ENCODE peak calls at places on chromosomes 13 and 19, in ten cellular contexts. A is GM12878, W is stomach, D is A549, Y is upper lobe of left lung, N is H1, E is K562, R is tibial nerve, T is transverse colon, F is esophagus muscularis mucosa. K is an unnamed sample. For H3K4me1 and H3K9me3, the result is how much of the 10 kb centered on the place peaks cover.

GRCh38 chr19:39247701-39248664 is 673 bp downstream of the IFNL4 start:
- DNase-seq in A (no peak), W (no peak), D (no peak), Y (no peak), N (no peak), E (no peak), R (no peak), T (no peak), F (no peak), K (no peak)

GRCh38 chr13:105035092-105035491 is 1500.4 kb downstream of the EFNB2 start:
- DNase-seq in A (no peak), W (no peak), D (no peak), Y (no peak), N (no peak), E (no peak), R (no peak), T (no peak), F (no peak), K (no peak)

GRCh38 chr19:16588824-16589577 is 16.8 kb upstream of the SLC35E1 start:
- DNase-seq in A (no peak), W (no peak), D (no peak), Y (no peak), N (no peak), E (no peak), R (no peak), T (no peak), F (no peak), K (no peak)

GRCh38 chr19:49213791-49214190 is 56.2 kb downstream of the TRPM4 start:
- DNase-seq in A (no peak), W (no peak), D (peak), Y (no peak), N (no peak), E (peak), R (no peak), T (no peak), F (no peak), K (no peak)

GRCh38 chr13:106689906-106690305 is 122.0 kb upstream of the ARGLU1 start:
- DNase-seq in A (no peak), W (no peak), D (no peak), Y (no peak), N (no peak), E (no peak), R (no peak), T (no peak), F (no peak), K (no peak)

GRCh38 chr13:41050041-41050440 is 11.3 kb upstream of the WBP4 start:
- DNase-seq in A (no peak), W (no peak), D (no peak), Y (no peak), N (no peak), E (no peak), R (no peak), T (no peak), F (no peak), K (no peak)

GRCh38 chr13:49248433-49249002 is 793 bp downstream of the CDADC1 start:
- DNase-seq in A (no peak), W (no peak), D (no peak), Y (peak), N (no peak), E (peak), R (no peak), T (no peak), F (no peak), K (no peak)

GRCh38 chr19:11088508-11089253 is 582 bp upstream of the LDLR start:
- DNase-seq in A (no peak), W (no peak), D (no peak), Y (no peak), N (no peak), E (peak), R (peak), T (no peak), F (no peak), K (peak)

GRCh38 chr13:91813255-91813654 is 414.8 kb downstream of the GPC5 start:
- DNase-seq in A (no peak), W (no peak), D (no peak), Y (no peak), N (no peak), E (no peak), R (no peak), T (no peak), F (no peak), K (no peak)

GRCh38 chr19:48341006-48341405 is 15.7 kb downstream of the EMP3 start:
- DNase-seq in A (no peak), W (no peak), D (no peak), Y (no peak), N (no peak), E (no peak), R (no peak), T (no peak), F (no peak), K (no peak)

GRCh38 chr19:5958851-5959122 is 19.2 kb downstream of the RANBP3 start:
- DNase-seq in A (no peak), W (no peak), D (no peak), Y (no peak), N (no peak), E (no peak), R (no peak), T (no peak), F (no peak), K (no peak)

GRCh38 chr19:10402441-10403038 is 802 bp downstream of the CDC37 start:
- DNase-seq in A (no peak), W (no peak), D (no peak), Y (peak), N (no peak), E (peak), R (no peak), T (peak), F (no peak), K (no peak)

GRCh38 chr13:109401307-109401706 is 385.1 kb downstream of the IRS2 start:
- DNase-seq in A (no peak), W (no peak), D (no peak), Y (no peak), N (no peak), E (no peak), R (no peak), T (no peak), F (no peak), K (no peak)

GRCh38 chr13:39656325-39656677 is 839 bp downstream of the COG6 start:
- DNase-seq in A (no peak), W (no peak), D (no peak), Y (no peak), N (no peak), E (peak), R (no peak), T (no peak), F (no peak), K (no peak)

GRCh38 chr19:40686882-40687524 is 3.4 kb downstream of the NUMBL start:
- DNase-seq in A (no peak), W (no peak), D (peak), Y (no peak), N (no peak), E (no peak), R (no peak), T (no peak), F (no peak), K (no peak)

GRCh38 chr19:4723465-4724251 is at the start of gene DPP9:
- DNase-seq in A (peak), W (peak), D (peak), Y (peak), N (peak), E (peak), R (peak), T (peak), F (peak), K (peak)

GRCh38 chr13:28138756-28139470 is 568 bp downstream of the PAN3 start:
- DNase-seq in A (peak), W (peak), D (peak), Y (peak), N (peak), E (peak), R (peak), T (peak), F (peak), K (peak)

GRCh38 chr13:79988573-79988972 is 352.4 kb downstream of the SPRY2 start:
- DNase-seq in A (no peak), W (peak), D (no peak), Y (no peak), N (no peak), E (no peak), R (no peak), T (peak), F (no peak), K (no peak)

GRCh38 chr13:49084961-49085360 is 109.2 kb downstream of the FNDC3A start:
- DNase-seq in A (no peak), W (no peak), D (no peak), Y (no peak), N (no peak), E (no peak), R (no peak), T (no peak), F (no peak), K (no peak)

GRCh38 chr13:21365574-21365973 is 93.5 kb downstream of the ZDHHC20 start:
- DNase-seq in A (no peak), W (no peak), D (no peak), Y (no peak), N (no peak), E (no peak), R (no peak), T (no peak), F (peak), K (no peak)

GRCh38 chr13:51814825-51815650 is 11.1 kb upstream of the DHRS12 start:
- DNase-seq in A (no peak), W (peak), D (peak), Y (peak), N (no peak), E (peak), R (peak), T (peak), F (no peak), K (peak)

GRCh38 chr19:46599716-46600392 is 1.3 kb upstream of the CALM3 start:
- DNase-seq in A (no peak), W (no peak), D (peak), Y (no peak), N (no peak), E (no peak), R (no peak), T (no peak), F (no peak), K (no peak)

GRCh38 chr19:16522559-16523377 is 19.5 kb downstream of the CHERP start:
- DNase-seq in A (no peak), W (no peak), D (no peak), Y (no peak), N (no peak), E (no peak), R (no peak), T (no peak), F (no peak), K (no peak)

GRCh38 chr13:79434578-79434977 is 28.5 kb upstream of the RBM26 start:
- DNase-seq in A (no peak), W (no peak), D (no peak), Y (no peak), N (no peak), E (no peak), R (no peak), T (no peak), F (no peak), K (no peak)

GRCh38 chr13:23889598-23890224 is 511 bp upstream of the MIPEP start:
- DNase-seq in A (no peak), W (no peak), D (peak), Y (no peak), N (no peak), E (no peak), R (no peak), T (no peak), F (no peak), K (no peak)

GRCh38 chr13:42681394-42681793 is 100.0 kb upstream of the FAM216B start:
- DNase-seq in A (no peak), W (no peak), D (no peak), Y (no peak), N (no peak), E (no peak), R (no peak), T (no peak), F (no peak), K (no peak)

GRCh38 chr19:10290876-10291553 is 1.3 kb downstream of the ICAM5 start:
- DNase-seq in A (no peak), W (peak), D (peak), Y (peak), N (no peak), E (peak), R (no peak), T (peak), F (no peak), K (peak)

GRCh38 chr13:46179576-46180368 is 2.2 kb downstream of the LCP1 start:
- DNase-seq in A (no peak), W (peak), D (no peak), Y (peak), N (no peak), E (peak), R (no peak), T (peak), F (no peak), K (no peak)

GRCh38 chr13:113452942-113453901 is at the start of gene ADPRHL1:
- DNase-seq in A (no peak), W (no peak), D (no peak), Y (no peak), N (no peak), E (no peak), R (no peak), T (no peak), F (no peak), K (no peak)

GRCh38 chr13:36192166-36192565 is 22.2 kb downstream of the SOHLH2 start:
- DNase-seq in A (no peak), W (no peak), D (no peak), Y (no peak), N (no peak), E (no peak), R (no peak), T (no peak), F (no peak), K (no peak)

GRCh38 chr13:67033170-67033569 is 197.0 kb downstream of the PCDH9 start:
- DNase-seq in A (no peak), W (no peak), D (no peak), Y (no peak), N (no peak), E (no peak), R (no peak), T (no peak), F (no peak), K (no peak)

GRCh38 chr13:90420683-90421082 is 926.8 kb upstream of the MIR17HG start:
- DNase-seq in A (no peak), W (no peak), D (no peak), Y (no peak), N (no peak), E (no peak), R (no peak), T (no peak), F (no peak), K (no peak)

GRCh38 chr13:95834134-95834765 is 157.3 kb downstream of the DNAJC3 start:
- DNase-seq in A (peak), W (peak), D (peak), Y (peak), N (peak), E (peak), R (peak), T (peak), F (no peak), K (peak)

GRCh38 chr13:113785051-113786010 is 26.3 kb downstream of the TMEM255B start:
- DNase-seq in A (no peak), W (no peak), D (no peak), Y (no peak), N (no peak), E (no peak), R (no peak), T (no peak), F (no peak), K (no peak)

GRCh38 chr13:51995677-51996551 is 15.3 kb downstream of the ATP7B start:
- DNase-seq in A (no peak), W (peak), D (no peak), Y (peak), N (no peak), E (peak), R (no peak), T (peak), F (no peak), K (no peak)

GRCh38 chr13:93847162-93847561 is 620.6 kb downstream of the GPC6 start:
- DNase-seq in A (no peak), W (no peak), D (peak), Y (no peak), N (no peak), E (no peak), R (no peak), T (no peak), F (no peak), K (no peak)

GRCh38 chr19:6720369-6721112 is at the start of gene C3:
- DNase-seq in A (no peak), W (peak), D (peak), Y (peak), N (no peak), E (peak), R (peak), T (no peak), F (peak), K (peak)

GRCh38 chr13:110521296-110521680 is 40.2 kb downstream of the RAB20 start:
- DNase-seq in A (no peak), W (no peak), D (no peak), Y (no peak), N (no peak), E (no peak), R (no peak), T (no peak), F (no peak), K (no peak)
- H3K4me1 ChIP-seq in A (under half), W (half or more), D (under half), Y (half or more), N (under half), E (under half), R (half or more), T (half or more), F (half or more), K (under half)

GRCh38 chr19:42065051-42065450 is 5.0 kb downstream of the GRIK5 start:
- DNase-seq in A (no peak), W (no peak), D (no peak), Y (no peak), N (no peak), E (no peak), R (no peak), T (no peak), F (no peak), K (no peak)

GRCh38 chr19:42065511-42065910 is 4.5 kb downstream of the GRIK5 start:
- DNase-seq in A (no peak), W (no peak), D (no peak), Y (no peak), N (no peak), E (no peak), R (no peak), T (no peak), F (no peak), K (no peak)

GRCh38 chr19:42067315-42067888 is 2.6 kb downstream of the GRIK5 start:
- DNase-seq in A (no peak), W (no peak), D (no peak), Y (no peak), N (no peak), E (no peak), R (no peak), T (no peak), F (no peak), K (no peak)

GRCh38 chr19:42064432-42064831 is 5.6 kb downstream of the GRIK5 start:
- DNase-seq in A (no peak), W (no peak), D (no peak), Y (no peak), N (no peak), E (no peak), R (no peak), T (no peak), F (no peak), K (no peak)

GRCh38 chr19:42066075-42066754 is 3.8 kb downstream of the GRIK5 start:
- DNase-seq in A (no peak), W (no peak), D (peak), Y (no peak), N (peak), E (peak), R (no peak), T (no peak), F (no peak), K (no peak)
- TF ChIP-seq EP300 in A (no peak), W (no peak), D (no peak), Y (no peak), N (no peak), E (no peak), R (no peak), T (no peak), F (no peak), K (no peak)

DNA sequence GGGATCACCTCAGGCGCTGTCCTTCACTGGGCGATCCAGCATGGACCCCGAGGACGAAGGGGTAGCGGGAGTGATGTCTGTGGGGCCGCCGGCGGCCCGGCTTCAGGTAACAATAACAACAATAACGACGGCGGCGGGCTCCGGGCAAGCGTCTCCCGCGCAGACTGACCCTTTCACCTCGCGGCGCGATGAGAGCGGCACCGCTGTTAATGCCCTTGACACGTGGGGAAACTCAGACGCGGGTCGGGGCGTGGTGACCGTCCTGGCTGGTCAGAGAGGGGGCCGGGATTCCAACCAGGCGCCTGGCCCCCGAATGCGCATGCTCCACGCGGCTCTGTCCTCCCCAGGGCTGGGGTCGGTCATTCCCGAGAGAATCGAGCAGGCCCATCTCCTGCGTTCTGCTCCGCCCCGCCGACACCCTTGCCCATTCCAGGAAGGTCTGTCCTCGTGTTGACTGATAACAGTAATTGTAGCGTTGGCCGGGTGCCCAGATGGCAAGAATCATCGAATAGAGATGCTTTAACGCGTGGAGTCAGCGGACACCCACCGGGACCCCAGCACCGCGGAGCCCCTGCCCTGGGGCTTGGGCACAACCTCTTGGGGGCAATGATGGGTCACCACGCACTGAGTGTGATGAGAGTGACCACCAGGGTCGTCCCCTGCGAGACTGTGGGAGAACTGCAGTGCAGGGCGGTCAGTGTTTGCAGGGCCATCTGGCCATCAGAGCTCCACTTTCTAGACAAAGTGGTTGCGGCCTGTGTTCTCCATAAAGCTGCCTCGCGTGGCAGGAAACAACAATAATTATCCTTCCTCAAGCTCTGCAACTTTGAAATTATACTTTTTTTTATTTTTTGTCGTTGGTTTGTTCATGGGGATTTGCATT is 528 bp downstream of the ZNF8 start:
- DNase-seq in A (no peak), W (peak), D (peak), Y (peak), N (peak), E (peak), R (peak), T (peak), F (peak), K (peak)
- H3K9me3 ChIP-seq in A (under half), W (under half), D (half or more), Y (under half), N (under half), E (under half), R (half or more), T (under half), F (under half), K (under half)

DNA sequence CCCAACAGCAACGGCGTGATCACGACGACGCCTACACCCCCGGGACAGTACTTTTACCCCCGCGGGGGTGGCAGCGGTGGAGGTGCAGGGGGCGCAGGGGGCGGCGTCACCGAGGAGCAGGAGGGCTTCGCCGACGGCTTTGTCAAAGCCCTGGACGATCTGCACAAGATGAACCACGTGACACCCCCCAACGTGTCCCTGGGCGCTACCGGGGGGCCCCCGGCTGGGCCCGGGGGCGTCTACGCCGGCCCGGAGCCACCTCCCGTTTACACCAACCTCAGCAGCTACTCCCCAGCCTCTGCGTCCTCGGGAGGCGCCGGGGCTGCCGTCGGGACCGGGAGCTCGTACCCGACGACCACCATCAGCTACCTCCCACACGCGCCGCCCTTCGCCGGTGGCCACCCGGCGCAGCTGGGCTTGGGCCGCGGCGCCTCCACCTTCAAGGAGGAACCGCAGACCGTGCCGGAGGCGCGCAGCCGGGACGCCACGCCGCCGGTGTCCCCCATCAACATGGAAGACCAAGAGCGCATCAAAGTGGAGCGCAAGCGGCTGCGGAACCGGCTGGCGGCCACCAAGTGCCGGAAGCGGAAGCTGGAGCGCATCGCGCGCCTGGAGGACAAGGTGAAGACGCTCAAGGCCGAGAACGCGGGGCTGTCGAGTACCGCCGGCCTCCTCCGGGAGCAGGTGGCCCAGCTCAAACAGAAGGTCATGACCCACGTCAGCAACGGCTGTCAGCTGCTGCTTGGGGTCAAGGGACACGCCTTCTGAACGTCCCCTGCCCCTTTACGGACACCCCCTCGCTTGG is 964 bp downstream of the JUNB start:
- DNase-seq in A (no peak), W (peak), D (peak), Y (peak), N (no peak), E (peak), R (no peak), T (peak), F (no peak), K (peak)
- H3K4me1 ChIP-seq in A (under half), W (half or more), D (under half), Y (half or more), N (under half), E (under half), R (under half), T (half or more), F (under half), K (under half)